ENCODE peak calls at places on chromosomes 3 and 15, in ten cellular contexts. B is HepG2, G is A549, O is upper lobe of left lung, U is stomach, M is transverse colon, W is suprapubic skin, V is K562, J is SK-N-SH, A is ovary. N is an unnamed sample.

GRCh38 chr3:12458901-12459300 is 25.4 kb upstream of the TSEN2 start:
- DNase-seq in G (peak), U (no peak), O (peak), W (no peak), J (no peak), M (no peak), V (no peak), B (no peak), A (no peak), N (no peak)

GRCh38 chr3:10357095-10357494 is 36.2 kb upstream of the SEC13 start:
- DNase-seq in O (no peak), U (no peak), J (no peak), G (no peak), M (no peak), B (no peak), V (no peak), A (no peak), W (no peak), N (no peak)

GRCh38 chr3:13598926-13599886 is 50.3 kb downstream of the FBLN2 start:
- DNase-seq in B (no peak), G (peak), V (no peak), A (no peak), J (no peak), O (no peak), U (no peak), W (no peak), M (no peak), N (no peak)

GRCh38 chr3:141939759-141940158 is 63.3 kb downstream of the ATP1B3 start:
- DNase-seq in U (no peak), O (no peak), M (no peak), V (no peak), W (peak), G (no peak), B (no peak), J (no peak), A (no peak), N (no peak)

GRCh38 chr15:43410572-43411214 is 39.8 kb downstream of the TUBGCP4 start:
- DNase-seq in B (no peak), O (no peak), G (peak), V (peak), M (no peak), U (no peak), A (no peak), J (no peak), W (no peak), N (no peak)

GRCh38 chr3:84440306-84440705 is 518.5 kb upstream of the CADM2 start:
- DNase-seq in U (no peak), W (peak), A (no peak), M (no peak), B (no peak), V (no peak), G (no peak), J (no peak), O (no peak), N (no peak)

GRCh38 chr3:185733980-185734724 is 90.7 kb downstream of the IGF2BP2 start:
- DNase-seq in O (peak), V (peak), W (no peak), G (peak), J (peak), U (peak), B (peak), A (peak), M (peak), N (no peak)

GRCh38 chr3:177589921-177590336 is 392.6 kb upstream of the TBL1XR1 start:
- DNase-seq in U (no peak), O (no peak), G (peak), V (no peak), B (peak), A (no peak), M (no peak), J (peak), W (no peak), N (no peak)

GRCh38 chr15:97745481-97746071 is 214.9 kb upstream of the ARRDC4 start:
- DNase-seq in O (no peak), J (peak), G (peak), A (no peak), B (peak), M (peak), U (peak), W (no peak), V (peak), N (no peak)

GRCh38 chr15:41713047-41713446 is 52.8 kb downstream of the MGA start:
- DNase-seq in O (peak), G (no peak), J (no peak), V (no peak), B (no peak), A (no peak), U (peak), W (no peak), M (peak), N (no peak)

GRCh38 chr3:150733373-150733935 is 29.5 kb downstream of the SIAH2 start:
- DNase-seq in V (peak), J (no peak), A (no peak), B (peak), M (no peak), G (no peak), W (no peak), O (no peak), U (no peak), N (no peak)

GRCh38 chr3:127108796-127109195 is 84.1 kb upstream of the PRR23E start:
- DNase-seq in U (peak), G (no peak), W (peak), A (no peak), M (no peak), B (no peak), O (peak), V (no peak), J (no peak), N (no peak)

GRCh38 chr15:79496838-79497237 is 64.7 kb downstream of the MINAR1 start:
- DNase-seq in V (no peak), M (no peak), B (no peak), U (no peak), J (no peak), A (no peak), O (no peak), W (no peak), G (no peak), N (peak)

GRCh38 chr3:4532535-4533112 is 39.5 kb downstream of the ITPR1 start:
- DNase-seq in A (no peak), G (no peak), B (no peak), W (no peak), J (peak), U (no peak), O (no peak), V (peak), M (no peak), N (no peak)

GRCh38 chr3:4531478-4532025 is 38.4 kb downstream of the ITPR1 start:
- DNase-seq in J (no peak), A (no peak), M (no peak), B (no peak), U (no peak), W (no peak), O (peak), G (no peak), V (peak), N (no peak)

GRCh38 chr3:4528802-4529201 is 35.7 kb downstream of the ITPR1 start:
- DNase-seq in J (no peak), W (no peak), M (no peak), A (no peak), O (no peak), U (no peak), B (no peak), G (no peak), V (no peak), N (no peak)

GRCh38 chr3:4529901-4530588 is 36.9 kb downstream of the ITPR1 start:
- DNase-seq in J (no peak), W (no peak), V (no peak), M (no peak), O (no peak), A (no peak), U (no peak), B (no peak), G (no peak), N (no peak)

DNA sequence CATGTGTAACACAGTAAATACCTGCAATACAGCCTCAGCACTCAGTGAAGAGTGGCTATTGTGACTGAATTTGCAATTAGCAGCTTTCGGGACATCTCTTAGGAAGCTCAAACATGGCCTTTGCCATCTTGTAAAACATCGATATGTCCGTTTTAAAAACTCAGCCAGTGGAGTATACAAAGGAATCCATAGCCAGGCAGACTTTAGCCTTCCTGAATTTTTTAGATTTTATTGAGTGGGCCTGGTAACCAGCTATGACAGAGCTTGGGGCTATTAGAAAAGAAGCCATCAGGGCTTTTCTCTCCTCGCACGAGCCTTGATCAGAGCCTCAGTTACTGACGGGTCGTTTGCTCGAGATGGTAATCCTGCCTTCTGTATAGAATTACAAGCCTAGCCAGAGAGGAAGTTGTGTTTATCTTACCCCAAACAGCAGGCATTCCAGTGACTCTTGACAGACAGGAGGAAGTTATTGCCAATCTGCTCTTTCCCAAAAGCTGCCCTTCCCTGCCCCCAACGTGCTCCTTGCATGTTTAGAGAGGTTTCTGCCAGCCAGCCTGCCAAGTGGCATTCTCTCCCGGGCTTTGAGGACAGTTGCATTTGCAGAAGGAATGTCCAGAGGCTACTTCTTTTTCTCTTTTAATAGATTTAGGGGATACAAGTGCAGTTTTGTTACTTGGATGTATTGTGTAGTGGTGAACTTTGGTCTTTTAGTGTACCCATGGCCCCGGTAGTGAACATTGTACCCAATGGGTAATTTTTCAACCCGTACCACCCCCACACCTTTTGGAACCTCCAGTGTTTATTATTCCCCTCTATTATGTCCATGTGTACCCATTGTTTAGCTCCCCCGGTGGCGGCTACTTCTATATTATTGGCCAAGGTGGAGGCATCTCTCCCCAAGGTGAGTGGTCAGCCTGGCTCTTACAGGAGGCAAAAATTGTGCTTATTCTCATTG is 40.6 kb downstream of the ITPR1 start:
- DNase-seq in M (no peak), U (no peak), B (peak), O (peak), A (no peak), V (peak), G (no peak), W (no peak), J (no peak), N (no peak)
- H3K4me3 ChIP-seq in M (no peak), U (no peak), B (peak), O (no peak), A (no peak), V (no peak), G (no peak), W (no peak), J (no peak), N (peak)

DNA sequence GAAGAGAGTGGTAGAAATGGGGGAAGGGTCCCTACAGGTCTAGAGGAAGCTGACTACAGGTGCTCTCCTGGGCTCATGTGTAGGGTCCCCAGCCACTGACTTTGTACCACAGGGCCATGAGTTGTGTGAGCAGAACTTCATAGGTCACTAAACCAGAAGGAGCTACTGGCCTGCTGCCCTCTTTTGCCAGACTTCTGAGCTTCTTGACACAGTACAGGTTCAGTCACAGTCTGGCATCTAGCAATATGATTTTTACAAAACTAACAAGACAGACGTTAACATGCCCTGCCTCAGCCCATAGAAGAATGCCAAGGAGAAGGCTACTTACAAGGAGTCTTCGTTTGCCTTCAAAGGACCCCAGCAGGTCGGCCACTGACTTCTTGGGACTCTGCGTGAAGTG is 3.2 kb downstream of the CCDC80 start:
- DNase-seq in J (no peak), A (no peak), O (no peak), B (no peak), M (no peak), U (no peak), G (no peak), V (no peak), W (no peak), N (no peak)
- TF ChIP-seq EP300 in J (no peak), A (no peak), O (no peak), B (no peak), M (no peak), U (no peak), G (no peak), V (no peak), W (no peak), N (no peak)

GRCh38 chr15:89799925-89800500 is 14.6 kb downstream of the ANPEP start:
- DNase-seq in W (no peak), M (no peak), A (no peak), G (no peak), O (no peak), J (peak), U (no peak), V (no peak), B (no peak), N (no peak)
- H3K4me3 ChIP-seq in W (no peak), M (no peak), A (no peak), G (no peak), O (no peak), J (no peak), U (no peak), V (no peak), B (no peak), N (no peak)

GRCh38 chr3:60281970-60282369 is 969.3 kb downstream of the FHIT start:
- DNase-seq in V (no peak), B (no peak), W (no peak), U (no peak), J (no peak), G (no peak), M (no peak), A (no peak), O (no peak), N (no peak)

GRCh38 chr3:60277376-60277800 is 973.9 kb downstream of the FHIT start:
- DNase-seq in G (no peak), V (peak), J (no peak), A (no peak), U (no peak), W (no peak), B (no peak), O (no peak), M (no peak), N (no peak)

GRCh38 chr3:60282840-60283239 is 968.4 kb downstream of the FHIT start:
- DNase-seq in W (no peak), B (no peak), A (no peak), M (no peak), O (no peak), V (no peak), G (no peak), J (no peak), U (no peak), N (no peak)
- TF ChIP-seq EP300 in W (no peak), B (no peak), A (no peak), M (no peak), O (no peak), V (no peak), G (no peak), J (no peak), U (no peak), N (no peak)

DNA sequence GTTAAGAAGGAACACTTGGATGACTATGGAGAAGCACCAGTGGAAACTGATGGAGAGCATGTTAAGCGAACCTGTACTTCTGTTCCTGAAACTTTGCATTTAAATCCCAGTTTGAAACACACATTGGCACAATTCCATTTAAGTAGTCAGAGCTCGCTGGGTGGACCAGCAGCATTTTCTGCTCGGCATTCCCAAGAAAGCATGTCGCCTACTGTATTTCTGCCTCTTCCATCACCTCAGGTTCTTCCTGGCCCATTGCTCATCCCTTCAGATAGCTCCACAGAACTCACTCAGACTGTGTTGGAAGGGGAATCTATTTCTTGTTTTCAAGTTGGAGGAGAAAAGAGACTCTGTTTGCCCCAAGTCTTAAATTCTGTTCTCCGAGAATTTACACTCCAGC is 3.0 kb downstream of the SKIL start:
- DNase-seq in J (no peak), M (no peak), A (no peak), B (no peak), G (peak), O (no peak), W (no peak), U (no peak), V (no peak), N (no peak)
- H3K4me3 ChIP-seq in J (no peak), M (no peak), A (no peak), B (no peak), G (peak), O (no peak), W (no peak), U (no peak), V (no peak), N (no peak)

GRCh38 chr3:113690482-113690881 is 6.0 kb downstream of the USF3 start:
- DNase-seq in U (no peak), O (no peak), G (no peak), W (no peak), B (no peak), V (no peak), J (no peak), M (no peak), A (no peak), N (no peak)

GRCh38 chr3:113684271-113684819 is 12.1 kb downstream of the USF3 start:
- DNase-seq in A (no peak), O (no peak), B (no peak), U (no peak), M (no peak), W (no peak), V (no peak), G (no peak), J (no peak), N (no peak)

GRCh38 chr3:113685124-113685523 is 11.3 kb downstream of the USF3 start:
- DNase-seq in G (no peak), W (no peak), A (no peak), J (no peak), U (no peak), V (no peak), B (no peak), M (no peak), O (no peak), N (no peak)

DNA sequence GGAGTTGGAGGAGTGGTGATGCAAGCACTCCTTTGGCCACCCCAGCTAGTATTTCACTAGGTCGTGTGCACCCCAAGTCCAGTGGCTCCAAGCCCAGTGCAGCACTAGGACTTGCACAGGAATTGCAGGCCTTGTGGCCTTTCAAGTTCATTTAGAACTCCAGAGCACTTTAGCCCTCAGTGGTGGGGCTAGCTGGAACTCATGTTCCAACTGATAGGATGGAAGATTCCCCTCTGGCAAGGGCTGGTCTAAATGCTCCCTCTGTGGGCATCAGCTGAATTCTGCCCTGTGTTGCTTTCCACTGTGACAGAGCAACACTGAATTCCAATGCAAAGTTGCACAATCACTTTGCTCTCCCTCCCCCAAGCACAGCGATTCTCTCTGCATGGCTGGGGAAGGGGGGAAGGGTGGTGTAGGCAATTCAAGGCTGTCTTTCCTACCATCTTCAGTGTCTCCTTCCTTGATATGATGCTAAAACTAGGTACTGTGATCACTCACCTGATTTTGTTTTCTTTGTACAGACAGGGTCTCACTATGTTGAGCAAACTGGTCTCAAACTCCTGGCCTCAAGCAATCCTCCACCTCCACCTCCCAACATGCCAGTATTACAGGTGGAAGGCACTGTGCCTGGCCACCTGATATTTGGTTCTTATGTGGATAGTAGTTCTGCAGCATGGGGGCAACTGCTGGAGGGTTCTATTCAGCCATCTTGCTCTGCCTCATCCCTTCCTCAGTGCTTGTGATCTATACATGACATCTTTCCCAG is 10.3 kb downstream of the USF3 start:
- DNase-seq in O (no peak), W (no peak), U (no peak), A (no peak), V (no peak), J (no peak), G (no peak), B (peak), M (no peak), N (no peak)
- TF ChIP-seq EP300 in O (no peak), W (no peak), U (no peak), A (no peak), V (no peak), J (no peak), G (no peak), B (peak), M (no peak), N (no peak)

GRCh38 chr3:46926871-46927717 is 49.5 kb downstream of the CCDC12 start:
- DNase-seq in M (peak), U (peak), O (no peak), A (no peak), G (no peak), W (no peak), B (no peak), J (no peak), V (no peak), N (no peak)
- H3K4me3 ChIP-seq in M (no peak), U (no peak), O (no peak), A (no peak), G (no peak), W (no peak), B (no peak), J (no peak), V (no peak), N (no peak)

DNA sequence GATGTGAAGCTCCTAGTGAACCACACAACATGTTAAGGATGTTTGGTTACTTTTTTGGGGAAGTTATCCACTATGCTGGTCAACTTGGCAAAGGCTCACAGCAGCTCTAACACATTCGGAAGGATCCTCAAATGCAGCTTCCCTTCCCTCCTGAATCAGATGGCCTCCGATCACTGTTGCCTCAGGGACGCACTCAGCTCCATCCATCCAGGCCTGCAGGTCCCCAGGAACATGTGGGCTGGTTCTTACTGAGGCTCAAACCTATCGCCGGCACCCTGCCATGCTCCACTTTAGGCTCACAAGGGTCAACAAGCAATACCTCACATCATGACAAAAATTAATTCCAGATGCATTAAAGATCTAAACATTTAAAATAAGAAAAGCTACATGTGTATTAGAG is 68.0 kb downstream of the CORO2B start:
- DNase-seq in W (no peak), J (peak), V (no peak), G (no peak), M (no peak), B (no peak), O (no peak), U (no peak), A (no peak), N (no peak)
- TF ChIP-seq EP300 in W (no peak), J (no peak), V (no peak), G (no peak), M (no peak), B (no peak), O (no peak), U (no peak), A (no peak), N (no peak)

GRCh38 chr15:95497681-95498080 is 832.8 kb upstream of the NR2F2 start:
- DNase-seq in V (no peak), O (no peak), W (no peak), M (no peak), B (no peak), G (no peak), J (no peak), U (no peak), A (no peak), N (no peak)

GRCh38 chr15:95495033-95495541 is 835.4 kb upstream of the NR2F2 start:
- DNase-seq in V (no peak), J (no peak), U (peak), G (no peak), W (no peak), A (peak), O (no peak), B (no peak), M (no peak), N (no peak)

GRCh38 chr15:95492388-95493070 is 838.0 kb upstream of the NR2F2 start:
- DNase-seq in V (no peak), O (no peak), B (no peak), W (no peak), U (no peak), G (no peak), M (no peak), A (no peak), J (no peak), N (no peak)
- H3K4me3 ChIP-seq in V (no peak), O (no peak), B (no peak), W (no peak), U (no peak), G (no peak), M (no peak), A (no peak), J (no peak), N (no peak)